ENCODE peak calls at places on chromosomes 1 and 21, in six cellular contexts. R is testis; Z is CD4-positive, alpha-beta memory T cell; A is HCT116; F is tibial nerve; L is spleen. T is an unnamed sample.

GRCh38 chr1:235601087-235601486 is 48.5 kb downstream of the GNG4 start:
- DNase-seq in R (peak; percentile 53), Z (no peak), A (no peak), F (no peak), L (peak; percentile 47), T (no peak)

GRCh38 chr1:26234644-26235384 is 814 bp downstream of the CEP85 start:
- DNase-seq in R (no peak), Z (peak; percentile 22), A (no peak), F (peak; percentile 12), L (no peak), T (peak; percentile 11)

GRCh38 chr21:32940079-32941014 is 85.4 kb upstream of the OLIG2 start:
- DNase-seq in R (peak; percentile 66), Z (peak; percentile 53), A (peak; percentile 40), F (peak; percentile 13), L (no peak), T (peak; percentile 3)

GRCh38 chr1:87472716-87473115 is 144.0 kb downstream of the LMO4 start:
- DNase-seq in R (no peak), Z (no peak), A (no peak), F (no peak), L (no peak), T (no peak)

GRCh38 chr1:116006486-116006964 is 30.2 kb downstream of the SLC22A15 start:
- DNase-seq in R (no peak), Z (peak; percentile 31), A (no peak), F (no peak), L (no peak), T (no peak)

GRCh38 chr1:15408890-15409399 is 743 bp upstream of the EFHD2 start:
- DNase-seq in R (no peak), Z (no peak), A (no peak), F (no peak), L (no peak), T (no peak)

GRCh38 chr1:179034720-179035119 is 9.0 kb downstream of the FAM20B start:
- DNase-seq in R (no peak), Z (no peak), A (no peak), F (no peak), L (no peak), T (no peak)

GRCh38 chr1:51488372-51489050 is 30.6 kb downstream of the EPS15 start:
- DNase-seq in R (no peak), Z (no peak), A (no peak), F (no peak), L (no peak), T (no peak)

GRCh38 chr1:112344754-112345423 is 51.1 kb upstream of the CTTNBP2NL start:
- DNase-seq in R (no peak), Z (peak; percentile 52), A (no peak), F (no peak), L (peak; percentile 34), T (no peak)

GRCh38 chr1:240474133-240474614 is 137.8 kb downstream of the GREM2 start:
- DNase-seq in R (no peak), Z (no peak), A (no peak), F (no peak), L (no peak), T (no peak)

GRCh38 chr1:117389284-117389683 is 22.0 kb downstream of the MAN1A2 start:
- DNase-seq in R (no peak), Z (no peak), A (no peak), F (no peak), L (no peak), T (no peak)

GRCh38 chr1:4615138-4615470 is 39.3 kb upstream of the AJAP1 start:
- DNase-seq in R (no peak), Z (no peak), A (no peak), F (no peak), L (no peak), T (no peak)

GRCh38 chr1:87766737-87767136 is 438.1 kb downstream of the LMO4 start:
- DNase-seq in R (no peak), Z (no peak), A (no peak), F (no peak), L (no peak), T (no peak)

GRCh38 chr21:26833460-26833939 is 11.7 kb downstream of the ADAMTS1 start:
- DNase-seq in R (no peak), Z (no peak), A (no peak), F (no peak), L (no peak), T (no peak)

GRCh38 chr1:214967865-214968575 is 114.5 kb upstream of the KCNK2 start:
- DNase-seq in R (no peak), Z (no peak), A (no peak), F (no peak), L (no peak), T (no peak)

GRCh38 chr1:203166192-203166940 is 9.3 kb downstream of the MYBPH start:
- DNase-seq in R (peak; percentile 73), Z (peak; percentile 5), A (no peak), F (no peak), L (peak; percentile 51), T (no peak)

GRCh38 chr1:37998089-37998808 is 7.1 kb downstream of the FHL3 start:
- DNase-seq in R (no peak), Z (no peak), A (no peak), F (no peak), L (no peak), T (no peak)
- H3K4me1 ChIP-seq in R (peaks cover 41% of the 10 kb centered on the region), Z (peaks cover 9% of the 10 kb centered on the region), A (peaks cover 46% of the 10 kb centered on the region), F (peaks cover 85% of the 10 kb centered on the region), L (peaks cover 38% of the 10 kb centered on the region), T (peaks cover 7% of the 10 kb centered on the region)

GRCh38 chr1:197778326-197778922 is 3.1 kb upstream of the DENND1B start:
- DNase-seq in R (no peak), Z (peak; percentile 23), A (no peak), F (no peak), L (no peak), T (peak; percentile 14)

GRCh38 chr1:197774691-197775281 is 494 bp downstream of the DENND1B start:
- DNase-seq in R (peak; percentile 61), Z (peak; percentile 45), A (no peak), F (no peak), L (peak; percentile 93), T (peak; percentile 40)

GRCh38 chr1:197773856-197774255 is 1.4 kb downstream of the DENND1B start:
- DNase-seq in R (no peak), Z (no peak), A (no peak), F (no peak), L (no peak), T (no peak)

GRCh38 chr1:197775282-197776262 is at the start of gene DENND1B:
- DNase-seq in R (peak; percentile 80), Z (peak; percentile 83), A (peak; percentile 43), F (peak; percentile 38), L (peak; percentile 98), T (peak; percentile 85)

GRCh38 chr1:197776348-197777082 is 1.2 kb upstream of the DENND1B start:
- DNase-seq in R (no peak), Z (peak; percentile 42), A (peak; percentile 28), F (no peak), L (no peak), T (no peak)
- H3K27ac ChIP-seq in R (no peak overlapping the region), Z (peak overlapping the region; percentile 68), A (no peak overlapping the region), F (peak overlapping the region; percentile 93), L (peak overlapping the region; percentile 91), T (peak overlapping the region; percentile 77)

DNA sequence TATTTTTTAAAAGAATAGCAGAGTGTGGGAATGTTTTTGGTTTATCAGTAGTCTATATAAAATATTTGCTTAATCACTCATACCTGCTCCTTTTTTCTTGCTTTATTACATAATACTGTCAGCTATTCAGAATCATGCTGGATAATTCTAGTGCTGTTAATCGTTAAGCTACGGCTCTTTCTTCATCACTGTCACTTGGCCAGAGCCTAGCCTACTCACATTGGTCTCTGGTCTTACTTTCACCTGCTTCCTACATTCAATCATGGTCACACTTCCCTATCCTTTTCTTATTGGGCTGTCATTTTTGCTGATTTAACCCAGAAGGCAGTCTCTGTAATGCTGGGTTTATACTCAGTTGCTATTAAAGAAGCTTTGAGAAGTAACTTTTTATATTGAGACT is 2.5 kb downstream of the KLHL20 start:
- DNase-seq in R (no peak), Z (no peak), A (no peak), F (no peak), L (no peak), T (no peak)
- H3K36me3 ChIP-seq in R (no peaks in the 10 kb centered on the region), Z (no peaks in the 10 kb centered on the region), A (no peaks in the 10 kb centered on the region), F (no peaks in the 10 kb centered on the region), L (no peaks in the 10 kb centered on the region), T (peaks cover 5% of the 10 kb centered on the region)

GRCh38 chr1:53577141-53578100 is 118.2 kb downstream of the DMRTB1 start:
- DNase-seq in R (no peak), Z (no peak), A (no peak), F (no peak), L (peak; percentile 59), T (no peak)

GRCh38 chr1:53580739-53581475 is 121.7 kb downstream of the DMRTB1 start:
- DNase-seq in R (no peak), Z (no peak), A (no peak), F (no peak), L (peak; percentile 49), T (no peak)

GRCh38 chr1:53580009-53580400 is 120.8 kb downstream of the DMRTB1 start:
- DNase-seq in R (no peak), Z (no peak), A (no peak), F (no peak), L (peak; percentile 62), T (no peak)

GRCh38 chr1:53578358-53578757 is 119.2 kb downstream of the DMRTB1 start:
- DNase-seq in R (no peak), Z (no peak), A (no peak), F (no peak), L (no peak), T (no peak)

DNA sequence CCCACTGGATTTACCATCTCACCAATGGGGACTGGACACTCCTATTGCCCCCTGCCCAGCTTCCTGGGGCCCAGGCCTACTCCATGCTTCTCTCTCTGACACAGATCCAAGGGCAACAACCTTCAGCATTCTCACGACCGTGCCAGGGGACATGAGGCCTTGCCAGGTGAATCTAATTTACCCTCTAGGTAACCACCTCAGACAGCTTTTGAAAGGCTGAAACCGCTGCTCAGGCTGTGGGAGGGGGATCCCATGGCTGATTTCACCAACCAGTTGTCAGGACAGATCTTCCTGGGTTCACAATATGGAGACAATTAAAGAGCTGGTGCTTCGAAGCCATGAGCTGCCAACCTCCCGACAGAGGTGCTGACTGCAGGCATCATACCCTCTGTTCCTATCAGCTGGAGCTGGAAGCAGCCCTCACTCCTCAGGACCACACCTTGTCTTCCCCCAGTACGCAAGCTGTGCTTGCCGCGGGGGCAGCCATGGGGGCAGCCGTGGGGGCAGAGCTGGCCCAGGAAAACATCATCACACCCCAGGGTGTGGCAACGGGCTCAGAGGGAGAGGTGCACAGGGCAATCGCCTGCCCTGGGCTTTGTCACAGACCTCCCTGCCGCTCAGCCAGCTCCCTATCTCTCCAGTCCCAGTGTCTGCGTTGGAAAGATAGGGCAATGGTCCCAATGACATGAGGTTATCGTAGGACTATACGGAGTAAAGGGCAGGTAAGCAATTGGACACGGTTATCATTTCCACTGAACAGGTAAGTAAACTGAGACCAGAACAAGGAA is 120.2 kb downstream of the DMRTB1 start:
- DNase-seq in R (no peak), Z (no peak), A (no peak), F (no peak), L (peak; percentile 67), T (no peak)
- H3K4me1 ChIP-seq in R (peaks cover 12% of the 10 kb centered on the region), Z (peaks cover 8% of the 10 kb centered on the region), A (peaks cover 12% of the 10 kb centered on the region), F (no peaks in the 10 kb centered on the region), L (no peaks in the 10 kb centered on the region), T (peaks cover 39% of the 10 kb centered on the region)

T was measured in CD8-positive, alpha-beta memory T cell.